ENCODE peak calls at places on chromosomes 13 and 19, in five cellular contexts. One of them, this sample, is unnamed.

GRCh38 chr19:4744451-4745170 is 21.0 kb upstream of the DPP9 start:
- DNase-seq in AG04449: peak
- DNase-seq in upper lobe of right lung: no peak
- DNase-seq in fibroblast of lung: peak
- DNase-seq in tibial artery: no peak
- DNase-seq in this sample: no peak

GRCh38 chr19:13463296-13463695 is 43.0 kb downstream of the CACNA1A start:
- DNase-seq in AG04449: no peak
- DNase-seq in upper lobe of right lung: no peak
- DNase-seq in fibroblast of lung: peak
- DNase-seq in tibial artery: no peak
- DNase-seq in this sample: no peak

GRCh38 chr19:38877781-38878574 is at the start of gene RINL:
- DNase-seq in AG04449: no peak
- DNase-seq in upper lobe of right lung: peak
- DNase-seq in fibroblast of lung: no peak
- DNase-seq in tibial artery: no peak
- DNase-seq in this sample: peak

GRCh38 chr19:15666883-15667282 is 6.0 kb upstream of the CYP4F12 start:
- DNase-seq in AG04449: no peak
- DNase-seq in upper lobe of right lung: no peak
- DNase-seq in fibroblast of lung: no peak
- DNase-seq in tibial artery: no peak
- DNase-seq in this sample: no peak

GRCh38 chr19:5718032-5718578 is 1.8 kb downstream of the LONP1 start:
- DNase-seq in AG04449: no peak
- DNase-seq in upper lobe of right lung: no peak
- DNase-seq in fibroblast of lung: peak
- DNase-seq in tibial artery: no peak
- DNase-seq in this sample: no peak

GRCh38 chr13:66407159-66407558 is 823.0 kb downstream of the PCDH9 start:
- DNase-seq in AG04449: no peak
- DNase-seq in upper lobe of right lung: no peak
- DNase-seq in fibroblast of lung: no peak
- DNase-seq in tibial artery: no peak
- DNase-seq in this sample: no peak

GRCh38 chr19:6536138-6536671 is 5.4 kb downstream of the TNFSF9 start:
- DNase-seq in AG04449: no peak
- DNase-seq in upper lobe of right lung: no peak
- DNase-seq in fibroblast of lung: no peak
- DNase-seq in tibial artery: no peak
- DNase-seq in this sample: peak

GRCh38 chr19:56759531-56759930 is 81.0 kb downstream of the PEG3 start:
- DNase-seq in AG04449: no peak
- DNase-seq in upper lobe of right lung: no peak
- DNase-seq in fibroblast of lung: no peak
- DNase-seq in tibial artery: no peak
- DNase-seq in this sample: no peak

GRCh38 chr13:75178436-75178835 is 303.5 kb downstream of the TBC1D4 start:
- DNase-seq in AG04449: no peak
- DNase-seq in upper lobe of right lung: no peak
- DNase-seq in fibroblast of lung: no peak
- DNase-seq in tibial artery: no peak
- DNase-seq in this sample: no peak

GRCh38 chr13:49667773-49668172 is 23.5 kb downstream of the EBPL start:
- DNase-seq in AG04449: no peak
- DNase-seq in upper lobe of right lung: no peak
- DNase-seq in fibroblast of lung: no peak
- DNase-seq in tibial artery: no peak
- DNase-seq in this sample: no peak

GRCh38 chr19:1237754-1238372 is at the start of gene CBARP:
- DNase-seq in AG04449: no peak
- DNase-seq in upper lobe of right lung: peak
- DNase-seq in fibroblast of lung: no peak
- DNase-seq in tibial artery: no peak
- DNase-seq in this sample: no peak

GRCh38 chr13:79533781-79534400 is 52.9 kb downstream of the NDFIP2 start:
- DNase-seq in AG04449: no peak
- DNase-seq in upper lobe of right lung: no peak
- DNase-seq in fibroblast of lung: no peak
- DNase-seq in tibial artery: no peak
- DNase-seq in this sample: no peak

GRCh38 chr19:22609630-22610029 is 24.5 kb upstream of the ZNF492 start:
- DNase-seq in AG04449: no peak
- DNase-seq in upper lobe of right lung: peak
- DNase-seq in fibroblast of lung: no peak
- DNase-seq in tibial artery: no peak
- DNase-seq in this sample: no peak

GRCh38 chr19:1410136-1410786 is 2.9 kb downstream of the DAZAP1 start:
- DNase-seq in AG04449: no peak
- DNase-seq in upper lobe of right lung: no peak
- DNase-seq in fibroblast of lung: peak
- DNase-seq in tibial artery: no peak
- DNase-seq in this sample: no peak

GRCh38 chr13:50080856-50081105 is 65.5 kb downstream of the KCNRG start:
- DNase-seq in AG04449: no peak
- DNase-seq in upper lobe of right lung: no peak
- DNase-seq in fibroblast of lung: peak
- DNase-seq in tibial artery: no peak
- DNase-seq in this sample: no peak

GRCh38 chr19:6273701-6274601 is 5.8 kb downstream of the MLLT1 start:
- DNase-seq in AG04449: no peak
- DNase-seq in upper lobe of right lung: peak
- DNase-seq in fibroblast of lung: peak
- DNase-seq in tibial artery: peak
- DNase-seq in this sample: peak

GRCh38 chr19:1102407-1103106 is 1.2 kb upstream of the GPX4 start:
- DNase-seq in AG04449: peak
- DNase-seq in upper lobe of right lung: no peak
- DNase-seq in fibroblast of lung: peak
- DNase-seq in tibial artery: peak
- DNase-seq in this sample: no peak

GRCh38 chr13:79571147-79571546 is 90.2 kb downstream of the NDFIP2 start:
- DNase-seq in AG04449: no peak
- DNase-seq in upper lobe of right lung: no peak
- DNase-seq in fibroblast of lung: no peak
- DNase-seq in tibial artery: no peak
- DNase-seq in this sample: no peak

GRCh38 chr13:80217614-80218456 is 123.1 kb downstream of the SPRY2 start:
- DNase-seq in AG04449: no peak
- DNase-seq in upper lobe of right lung: no peak
- DNase-seq in fibroblast of lung: no peak
- DNase-seq in tibial artery: no peak
- DNase-seq in this sample: no peak

GRCh38 chr13:24261566-24261965 is 47.8 kb upstream of the C1QTNF9 start:
- DNase-seq in AG04449: no peak
- DNase-seq in upper lobe of right lung: no peak
- DNase-seq in fibroblast of lung: no peak
- DNase-seq in tibial artery: no peak
- DNase-seq in this sample: no peak

DNA sequence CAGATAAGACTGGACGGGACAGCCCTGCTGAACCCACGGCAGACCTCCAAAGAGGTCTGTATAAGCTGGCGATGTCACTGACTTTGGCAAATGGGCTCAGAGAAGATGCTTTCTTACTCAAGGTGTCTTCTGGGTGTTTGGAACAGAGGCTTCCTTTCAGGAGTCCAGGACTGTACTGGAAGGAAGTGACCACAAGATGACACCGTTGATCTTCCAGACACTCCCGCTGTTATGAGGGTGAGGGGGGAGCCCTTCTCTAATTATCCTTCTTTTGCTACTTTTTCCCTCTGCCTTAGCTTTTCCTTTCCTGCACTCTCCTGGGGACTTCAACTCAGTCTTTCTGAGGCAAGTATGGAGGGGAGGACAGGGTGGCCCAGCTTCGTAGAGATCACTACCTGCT is 65.2 kb upstream of the ZNF599 start:
- DNase-seq in AG04449: no peak
- DNase-seq in upper lobe of right lung: no peak
- DNase-seq in fibroblast of lung: peak
- DNase-seq in tibial artery: no peak
- DNase-seq in this sample: no peak
- TF ChIP-seq CTCF in AG04449: no peak
- TF ChIP-seq CTCF in upper lobe of right lung: no peak
- TF ChIP-seq CTCF in fibroblast of lung: no peak
- TF ChIP-seq CTCF in tibial artery: no peak
- TF ChIP-seq CTCF in this sample: no peak

GRCh38 chr19:47020132-47020805 is 632 bp downstream of the NPAS1 start:
- DNase-seq in AG04449: no peak
- DNase-seq in upper lobe of right lung: no peak
- DNase-seq in fibroblast of lung: no peak
- DNase-seq in tibial artery: no peak
- DNase-seq in this sample: no peak

GRCh38 chr19:47018923-47019322 is 714 bp upstream of the NPAS1 start:
- DNase-seq in AG04449: no peak
- DNase-seq in upper lobe of right lung: no peak
- DNase-seq in fibroblast of lung: no peak
- DNase-seq in tibial artery: no peak
- DNase-seq in this sample: peak

GRCh38 chr19:47020992-47021496 is 1.4 kb downstream of the NPAS1 start:
- DNase-seq in AG04449: no peak
- DNase-seq in upper lobe of right lung: no peak
- DNase-seq in fibroblast of lung: no peak
- DNase-seq in tibial artery: no peak
- DNase-seq in this sample: no peak

GRCh38 chr19:47021536-47022139 is 2.0 kb downstream of the NPAS1 start:
- DNase-seq in AG04449: no peak
- DNase-seq in upper lobe of right lung: no peak
- DNase-seq in fibroblast of lung: no peak
- DNase-seq in tibial artery: no peak
- DNase-seq in this sample: peak

DNA sequence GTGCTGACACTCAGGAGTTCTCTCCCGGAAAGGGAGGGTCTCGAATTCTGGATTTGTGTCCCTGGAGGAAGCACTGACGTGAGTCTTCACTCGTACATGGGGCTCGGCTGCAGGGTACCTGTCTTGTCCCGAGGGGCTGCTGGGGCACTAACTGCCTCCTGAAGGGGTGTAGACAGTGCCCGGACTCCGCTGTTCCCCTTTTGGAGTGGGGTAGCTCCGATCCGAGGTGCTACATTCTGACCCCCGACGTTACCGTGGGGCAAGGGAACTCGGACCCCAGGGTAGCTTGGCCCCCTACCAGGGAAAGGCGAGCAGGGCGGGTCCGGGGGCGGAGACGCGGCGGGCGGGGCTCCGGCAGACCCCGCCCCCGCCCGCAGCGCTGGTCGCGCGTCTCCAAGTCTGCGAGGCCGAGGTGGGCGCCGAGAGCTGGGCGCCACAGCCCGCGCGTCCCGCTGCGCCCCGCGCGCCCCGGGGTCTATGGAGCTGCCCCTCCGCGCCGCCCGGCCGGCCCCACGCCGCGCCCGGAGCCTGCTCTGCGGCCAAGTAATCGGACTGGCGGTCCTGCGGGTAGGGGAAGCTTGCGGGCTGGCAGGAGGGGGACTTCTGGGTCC is at the start of gene NPAS1:
- DNase-seq in AG04449: no peak
- DNase-seq in upper lobe of right lung: no peak
- DNase-seq in fibroblast of lung: no peak
- DNase-seq in tibial artery: no peak
- DNase-seq in this sample: no peak
- H3K4me3 ChIP-seq in AG04449: peak
- H3K4me3 ChIP-seq in upper lobe of right lung: no peak
- H3K4me3 ChIP-seq in fibroblast of lung: no peak
- H3K4me3 ChIP-seq in tibial artery: peak
- H3K4me3 ChIP-seq in this sample: peak

GRCh38 chr13:110274687-110275086 is 32.3 kb downstream of the COL4A1 start:
- DNase-seq in AG04449: no peak
- DNase-seq in upper lobe of right lung: no peak
- DNase-seq in fibroblast of lung: no peak
- DNase-seq in tibial artery: no peak
- DNase-seq in this sample: no peak
- TF ChIP-seq CTCF in AG04449: peak
- TF ChIP-seq CTCF in upper lobe of right lung: peak
- TF ChIP-seq CTCF in fibroblast of lung: peak
- TF ChIP-seq CTCF in tibial artery: peak
- TF ChIP-seq CTCF in this sample: no peak

GRCh38 chr19:7789447-7789846 is 26.4 kb downstream of the CLEC4M start:
- DNase-seq in AG04449: no peak
- DNase-seq in upper lobe of right lung: no peak
- DNase-seq in fibroblast of lung: no peak
- DNase-seq in tibial artery: no peak
- DNase-seq in this sample: peak

GRCh38 chr19:7788933-7789323 is 25.9 kb downstream of the CLEC4M start:
- DNase-seq in AG04449: no peak
- DNase-seq in upper lobe of right lung: no peak
- DNase-seq in fibroblast of lung: no peak
- DNase-seq in tibial artery: no peak
- DNase-seq in this sample: peak

GRCh38 chr19:7790416-7790815 is 27.4 kb downstream of the CLEC4M start:
- DNase-seq in AG04449: no peak
- DNase-seq in upper lobe of right lung: no peak
- DNase-seq in fibroblast of lung: no peak
- DNase-seq in tibial artery: no peak
- DNase-seq in this sample: no peak

GRCh38 chr19:7793493-7793892 is 30.4 kb downstream of the CLEC4M start:
- DNase-seq in AG04449: no peak
- DNase-seq in upper lobe of right lung: no peak
- DNase-seq in fibroblast of lung: no peak
- DNase-seq in tibial artery: no peak
- DNase-seq in this sample: no peak

GRCh38 chr19:7792286-7792685 is 29.2 kb downstream of the CLEC4M start:
- DNase-seq in AG04449: no peak
- DNase-seq in upper lobe of right lung: no peak
- DNase-seq in fibroblast of lung: no peak
- DNase-seq in tibial artery: no peak
- DNase-seq in this sample: no peak
- H3K4me3 ChIP-seq in AG04449: no peak
- H3K4me3 ChIP-seq in upper lobe of right lung: no peak
- H3K4me3 ChIP-seq in fibroblast of lung: no peak
- H3K4me3 ChIP-seq in tibial artery: no peak
- H3K4me3 ChIP-seq in this sample: no peak

DNA sequence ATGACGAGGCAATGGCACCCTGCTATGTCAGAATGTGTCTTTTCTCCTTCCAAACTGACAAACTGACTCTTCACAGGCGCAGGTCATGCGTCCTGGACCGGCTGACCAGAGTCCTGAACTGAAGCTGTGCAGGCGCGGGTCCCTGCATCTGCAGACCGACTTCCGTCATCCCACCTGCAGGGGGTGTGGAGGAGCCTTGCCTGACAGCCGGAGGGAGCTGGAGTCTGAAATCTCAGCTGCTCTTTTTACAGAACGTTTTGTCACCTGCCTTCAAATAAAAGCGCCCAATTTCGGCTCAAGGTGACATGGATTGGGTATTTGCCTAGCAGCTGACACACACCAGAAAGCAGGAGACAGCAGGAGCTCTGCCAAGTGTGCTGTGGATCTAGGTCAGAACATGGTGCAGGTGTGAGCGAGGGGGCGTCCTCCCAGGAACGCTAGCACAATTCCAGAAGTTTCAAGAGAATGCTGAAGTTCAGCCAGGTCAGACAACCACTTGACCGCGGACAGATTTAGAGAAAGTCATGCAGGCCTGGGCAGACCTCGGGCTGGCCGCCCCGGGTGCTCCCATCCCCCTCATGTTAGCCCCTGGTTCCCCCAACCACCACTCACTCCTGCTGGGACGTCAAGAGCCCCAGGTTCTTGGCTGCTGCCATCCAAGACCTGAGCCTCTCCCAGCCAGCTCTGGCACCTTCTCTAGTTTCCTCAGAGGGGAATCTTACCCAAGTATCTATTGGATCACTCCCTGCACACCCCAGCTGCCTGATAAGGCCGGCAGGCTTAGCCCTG is 32.8 kb downstream of the ELL start:
- DNase-seq in AG04449: no peak
- DNase-seq in upper lobe of right lung: no peak
- DNase-seq in fibroblast of lung: no peak
- DNase-seq in tibial artery: no peak
- DNase-seq in this sample: peak
- TF ChIP-seq CTCF in AG04449: peak
- TF ChIP-seq CTCF in upper lobe of right lung: peak
- TF ChIP-seq CTCF in fibroblast of lung: no peak
- TF ChIP-seq CTCF in tibial artery: peak
- TF ChIP-seq CTCF in this sample: no peak